ENCODE peak calls at places on chromosomes 4 and X, in four cellular contexts. N is transverse colon, D is colonic mucosa, G is heart left ventricle. E is an unnamed sample.

GRCh38 chr4:159837071-159837470 is 734.2 kb downstream of the RAPGEF2 start:
- DNase-seq in N (no peak), D (no peak), G (no peak), E (no peak)

GRCh38 chrX:139739138-139739537 is 31.2 kb upstream of the MCF2 start:
- DNase-seq in N (no peak), D (no peak), G (no peak), E (no peak)

GRCh38 chr4:80183196-80184052 is 13.9 kb upstream of the PRDM8 start:
- DNase-seq in N (peak; percentile 31), D (no peak), G (no peak), E (no peak)

GRCh38 chrX:68238568-68238967 is 194.7 kb downstream of the OPHN1 start:
- DNase-seq in N (no peak), D (no peak), G (no peak), E (no peak)

GRCh38 chr4:126004936-126005335 is 690.2 kb downstream of the FAT4 start:
- DNase-seq in N (no peak), D (no peak), G (no peak), E (no peak)

GRCh38 chrX:50770702-50771101 is 43.3 kb downstream of the SHROOM4 start:
- DNase-seq in N (peak; percentile 68), D (peak; percentile 79), G (peak; percentile 28), E (no peak)

GRCh38 chr4:34181311-34181808 is 2063.0 kb downstream of the ARAP2 start:
- DNase-seq in N (no peak), D (no peak), G (no peak), E (peak; percentile 85)

GRCh38 chr4:22014222-22014741 is 65.7 kb upstream of the KCNIP4 start:
- DNase-seq in N (no peak), D (no peak), G (no peak), E (no peak)

GRCh38 chrX:44400588-44400987 is 57.1 kb upstream of the EFHC2 start:
- DNase-seq in N (no peak), D (no peak), G (no peak), E (peak; percentile 71)

GRCh38 chr4:55793479-55793878 is 26.1 kb upstream of the EXOC1L start:
- DNase-seq in N (no peak), D (no peak), G (no peak), E (no peak)

GRCh38 chr4:76896731-76897521 is 1.0 kb downstream of the SOWAHB start:
- DNase-seq in N (peak; percentile 58), D (peak; percentile 51), G (no peak), E (no peak)

GRCh38 chr4:80305466-80305865 is 30.1 kb upstream of the CFAP299 start:
- DNase-seq in N (no peak), D (no peak), G (no peak), E (no peak)

GRCh38 chr4:24775209-24775608 is 20.2 kb upstream of the SOD3 start:
- DNase-seq in N (no peak), D (no peak), G (no peak), E (no peak)

GRCh38 chr4:139873111-139873866 is 207.7 kb downstream of the MGST2 start:
- DNase-seq in N (no peak), D (no peak), G (no peak), E (peak; percentile 31)

GRCh38 chrX:45745479-45745878 is 544.8 kb upstream of the DIPK2B start:
- DNase-seq in N (no peak), D (no peak), G (no peak), E (no peak)

GRCh38 chr4:73729534-73730165 is 10.7 kb upstream of the CXCL8 start:
- DNase-seq in N (peak; percentile 67), D (peak; percentile 73), G (peak; percentile 70), E (peak; percentile 63)

GRCh38 chrX:92247076-92247475 is 467.9 kb downstream of the PCDH11X start:
- DNase-seq in N (no peak), D (no peak), G (no peak), E (no peak)

GRCh38 chr4:170025523-170026252 is 507 bp downstream of the MFAP3L start:
- DNase-seq in N (peak; percentile 11), D (peak; percentile 21), G (no peak), E (no peak)

GRCh38 chr4:41594439-41594838 is 56.5 kb downstream of the LIMCH1 start:
- DNase-seq in N (no peak), D (no peak), G (peak; percentile 56), E (no peak)

GRCh38 chr4:1542516-1543320 is 136.5 kb upstream of the NKX1-1 start:
- DNase-seq in N (no peak), D (no peak), G (peak; percentile 17), E (no peak)

GRCh38 chr4:1544861-1545275 is 138.6 kb upstream of the NKX1-1 start:
- DNase-seq in N (peak; percentile 61), D (peak; percentile 49), G (no peak), E (no peak)

GRCh38 chr4:1542226-1542490 is 135.9 kb upstream of the NKX1-1 start:
- DNase-seq in N (no peak), D (no peak), G (peak; percentile 26), E (no peak)

GRCh38 chr4:1543561-1543960 is 137.3 kb upstream of the NKX1-1 start:
- DNase-seq in N (no peak), D (no peak), G (peak; percentile 24), E (no peak)

DNA sequence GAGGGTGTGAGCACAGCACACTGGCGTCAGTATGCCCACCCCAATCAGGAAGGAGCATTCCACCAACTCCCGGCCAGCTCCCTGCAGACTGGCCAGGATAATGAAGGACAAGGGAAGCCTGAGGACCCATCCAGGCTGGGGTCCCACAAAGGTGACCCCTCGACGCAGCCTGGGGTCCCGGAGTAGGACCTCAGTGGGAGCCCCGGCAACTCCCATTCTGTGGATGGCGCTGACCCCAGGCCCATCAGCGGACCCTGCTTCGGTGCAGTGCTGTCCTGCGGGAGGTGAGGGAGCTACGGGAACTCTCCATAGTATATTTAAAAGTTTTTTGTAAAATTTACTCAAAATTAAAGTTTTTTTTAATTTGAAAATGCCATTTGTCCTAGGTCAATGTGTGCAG is 137.7 kb upstream of the NKX1-1 start:
- DNase-seq in N (no peak), D (no peak), G (no peak), E (no peak)
- TF ChIP-seq CTCF in N (no peak), D (no peak), G (no peak), E (no peak)

DNA sequence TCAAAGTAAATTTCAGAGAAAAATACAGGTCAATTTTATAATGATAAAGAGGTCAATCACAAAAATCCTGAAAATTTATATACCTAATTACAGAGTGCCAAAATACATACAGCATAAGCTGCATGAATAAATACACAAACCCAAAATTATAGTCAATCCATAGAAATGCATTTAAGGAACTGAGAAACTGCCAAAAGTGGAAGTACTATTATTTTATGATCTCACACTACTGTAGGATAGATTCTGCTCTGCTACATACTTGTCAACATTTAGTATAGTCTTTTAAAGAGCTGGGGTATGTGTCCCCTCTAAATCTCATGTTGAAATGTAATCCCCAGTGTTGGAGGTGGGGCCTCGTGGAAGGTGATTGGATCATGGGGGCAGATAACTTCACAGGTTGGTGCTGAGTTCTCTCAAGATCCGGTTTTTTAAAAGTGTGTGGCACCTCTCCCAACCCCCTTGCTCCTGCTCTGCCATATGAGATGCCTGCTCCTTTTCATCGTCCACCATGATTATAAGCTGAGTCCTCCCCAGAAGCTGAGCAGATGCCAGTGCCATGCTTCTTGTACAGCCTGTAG is 31.8 kb downstream of the CHIC2 start:
- DNase-seq in N (no peak), D (no peak), G (no peak), E (no peak)
- H3K4me3 ChIP-seq in N (no peak overlapping the region), D (no peak overlapping the region), G (no peak overlapping the region), E (no peak overlapping the region)

DNA sequence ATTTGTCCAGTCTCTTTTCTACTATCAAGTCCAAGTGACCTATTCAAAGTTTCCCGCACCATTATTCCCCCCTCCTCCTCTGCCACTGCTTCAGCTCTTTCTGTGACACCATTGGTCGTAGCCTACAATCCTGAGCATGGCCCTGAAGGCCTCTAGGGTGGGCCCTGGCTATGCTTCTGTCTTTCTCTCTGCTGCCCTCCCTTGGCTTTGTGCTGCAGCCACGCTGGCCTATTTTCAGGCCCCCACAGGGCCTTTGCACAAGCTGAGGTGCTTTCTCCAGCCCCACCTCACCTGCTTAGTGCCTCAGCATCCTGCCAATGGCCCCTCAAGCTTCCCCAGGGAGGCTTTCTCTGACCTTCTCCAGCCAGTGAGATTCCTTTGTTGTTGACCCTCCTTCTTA is 156.5 kb downstream of the NHS start:
- DNase-seq in N (no peak), D (no peak), G (no peak), E (no peak)
- TF ChIP-seq CTCF in N (no peak), D (no peak), G (no peak), E (no peak)

GRCh38 chr4:37687666-37688065 is 1.5 kb upstream of the RELL1 start:
- DNase-seq in N (no peak), D (no peak), G (no peak), E (no peak)
- H3K4me3 ChIP-seq in N (no peak overlapping the region), D (no peak overlapping the region), G (no peak overlapping the region), E (no peak overlapping the region)

GRCh38 chrX:16578218-16578617 is 71.7 kb upstream of the S100G start:
- DNase-seq in N (no peak), D (no peak), G (no peak), E (no peak)
- TF ChIP-seq CTCF in N (no peak), D (no peak), G (no peak), E (no peak)

GRCh38 chrX:69253821-69254220 is 88.6 kb upstream of the PJA1 start:
- DNase-seq in N (no peak), D (no peak), G (no peak), E (no peak)
- H3K4me3 ChIP-seq in N (no peak overlapping the region), D (no peak overlapping the region), G (no peak overlapping the region), E (no peak overlapping the region)

GRCh38 chr4:119032921-119033685 is 102.5 kb upstream of the MYOZ2 start:
- DNase-seq in N (no peak), D (no peak), G (no peak), E (no peak)
- TF ChIP-seq CTCF in N (no peak), D (no peak), G (no peak), E (no peak)

GRCh38 chr4:3479358-3480101 is 16.4 kb downstream of the DOK7 start:
- DNase-seq in N (no peak), D (no peak), G (peak; percentile 73), E (no peak)

GRCh38 chr4:3481783-3482397 is 18.8 kb downstream of the DOK7 start:
- DNase-seq in N (peak; percentile 50), D (peak; percentile 63), G (no peak), E (no peak)

GRCh38 chr4:3482707-3483106 is 19.6 kb downstream of the DOK7 start:
- DNase-seq in N (no peak), D (no peak), G (no peak), E (no peak)

GRCh38 chr4:3480528-3481112 is 17.5 kb downstream of the DOK7 start:
- DNase-seq in N (peak; percentile 76), D (peak; percentile 87), G (peak; percentile 74), E (peak; percentile 5)

GRCh38 chr4:3481113-3481531 is 18.0 kb downstream of the DOK7 start:
- DNase-seq in N (no peak), D (no peak), G (no peak), E (no peak)
- H3K4me3 ChIP-seq in N (no peak overlapping the region), D (no peak overlapping the region), G (no peak overlapping the region), E (no peak overlapping the region)

GRCh38 chr4:132809298-132810032 is 339.6 kb upstream of the PCDH10 start:
- DNase-seq in N (no peak), D (no peak), G (no peak), E (no peak)
- TF ChIP-seq CTCF in N (no peak), D (no peak), G (no peak), E (no peak)

GRCh38 chrX:2819345-2820130 is 9.2 kb upstream of the GYG2 start:
- DNase-seq in N (no peak), D (peak; percentile 40), G (no peak), E (no peak)
- H3K4me3 ChIP-seq in N (no peak overlapping the region), D (no peak overlapping the region), G (no peak overlapping the region), E (no peak overlapping the region)

E was measured in AG04449.